ENCODE peak calls at places on chromosomes 2 and 18, in ten cellular contexts. Q, S, Y, N, E, R, U, K, F and T are unnamed samples.
A peak's percentile ranks its signal among the peaks of the same experiment; 100 is the strongest.

GRCh38 chr2:240918258-240919091 is 12.3 kb downstream of the CROCC2 start:
- DNase-seq in Q (no peak), S (peak; percentile 8), Y (no peak), N (no peak), E (no peak), R (no peak), U (no peak), K (no peak), F (peak; percentile 1), T (peak; percentile 14)

GRCh38 chr2:74181739-74182138 is 3.1 kb upstream of the MOB1A start:
- DNase-seq in Q (no peak), S (no peak), Y (no peak), N (no peak), E (no peak), R (no peak), U (no peak), K (no peak), F (no peak), T (no peak)

GRCh38 chr2:63861220-63861822 is 19.6 kb downstream of the UGP2 start:
- DNase-seq in Q (peak; percentile 48), S (no peak), Y (peak; percentile 67), N (peak; percentile 33), E (peak; percentile 81), R (peak; percentile 67), U (peak; percentile 81), K (no peak), F (peak; percentile 33), T (peak; percentile 53)

GRCh38 chr2:135685361-135685760 is 56.3 kb upstream of the UBXN4 start:
- DNase-seq in Q (no peak), S (no peak), Y (no peak), N (no peak), E (peak; percentile 34), R (no peak), U (peak; percentile 51), K (no peak), F (no peak), T (no peak)

GRCh38 chr18:58338961-58339722 is 289.7 kb downstream of the ALPK2 start:
- DNase-seq in Q (no peak), S (peak; percentile 60), Y (no peak), N (no peak), E (peak; percentile 66), R (no peak), U (peak; percentile 32), K (no peak), F (peak; percentile 49), T (peak; percentile 36)

GRCh38 chr2:181953773-181954537 is 31.7 kb upstream of the PPP1R1C start:
- DNase-seq in Q (no peak), S (peak; percentile 81), Y (peak; percentile 45), N (peak; percentile 76), E (peak; percentile 74), R (peak; percentile 55), U (peak; percentile 78), K (no peak), F (peak; percentile 85), T (peak; percentile 54)

GRCh38 chr2:219448776-219449476 is 14.3 kb downstream of the SPEG start:
- DNase-seq in Q (no peak), S (peak; percentile 77), Y (no peak), N (no peak), E (no peak), R (no peak), U (no peak), K (no peak), F (peak; percentile 67), T (no peak)

GRCh38 chr2:30664761-30665358 is 142.4 kb downstream of the CAPN13 start:
- DNase-seq in Q (peak; percentile 96), S (no peak), Y (no peak), N (peak; percentile 67), E (peak; percentile 86), R (no peak), U (peak; percentile 81), K (peak; percentile 82), F (no peak), T (no peak)

GRCh38 chr2:208373460-208374089 is 33.0 kb upstream of the PTH2R start:
- DNase-seq in Q (peak; percentile 62), S (peak; percentile 57), Y (peak; percentile 9), N (peak; percentile 52), E (peak; percentile 72), R (no peak), U (peak; percentile 72), K (no peak), F (peak; percentile 46), T (no peak)

GRCh38 chr18:49878996-49879585 is 65.8 kb upstream of the ACAA2 start:
- DNase-seq in Q (no peak), S (no peak), Y (no peak), N (no peak), E (peak; percentile 61), R (no peak), U (peak; percentile 13), K (no peak), F (no peak), T (no peak)